ENCODE peak calls at places on chromosomes 11 and 22, in seven cellular contexts. U is stimulated activated CD4-positive, alpha-beta T cell treated with anti-CD3 and anti-CD28 coated beads, Interleukin-1b, Interleukin-23, amount 100 ng/mL, for 1 hour; G is HT-29; W is HFFc6; E is dermis blood vessel endothelial cell; F is testis; S is B cell. C is an unnamed sample.

GRCh38 chr22:17264321-17265052 is 45.3 kb upstream of the ADA2 start:
- DNase-seq in F (peak; percentile 26), W (no peak), E (no peak), S (no peak), U (no peak), G (no peak), C (no peak)

GRCh38 chr11:28228196-28228595 is 120.0 kb downstream of the METTL15 start:
- DNase-seq in E (peak; percentile 25), S (no peak), U (no peak), W (peak; percentile 0), G (no peak), F (no peak), C (no peak)

GRCh38 chr11:15662285-15662684 is 547.6 kb downstream of the INSC start:
- DNase-seq in U (no peak), E (no peak), W (no peak), G (no peak), F (no peak), S (no peak), C (no peak)

GRCh38 chr11:12079726-12080556 is 30.4 kb upstream of the MICAL2 start:
- DNase-seq in F (peak; percentile 51), U (no peak), W (peak; percentile 98), G (no peak), S (no peak), E (peak; percentile 93), C (no peak)

GRCh38 chr11:79594839-79595238 is 154.0 kb upstream of the TENM4 start:
- DNase-seq in W (no peak), F (no peak), S (no peak), U (no peak), E (no peak), G (no peak), C (no peak)

GRCh38 chr22:50296658-50297490 is 10.6 kb downstream of the PLXNB2 start:
- DNase-seq in F (no peak), W (no peak), E (no peak), U (no peak), G (peak; percentile 15), S (no peak), C (no peak)

GRCh38 chr11:28383471-28383870 is 275.3 kb downstream of the METTL15 start:
- DNase-seq in E (no peak), S (no peak), G (no peak), U (no peak), F (no peak), W (peak; percentile 65), C (no peak)

GRCh38 chr22:42307806-42308563 is 37.5 kb upstream of the TCF20 start:
- DNase-seq in G (no peak), F (no peak), W (no peak), E (no peak), S (no peak), U (no peak), C (no peak)

GRCh38 chr22:27642104-27642800 is 159.3 kb downstream of the MN1 start:
- DNase-seq in G (no peak), S (no peak), W (no peak), F (peak; percentile 43), U (no peak), E (no peak), C (no peak)

GRCh38 chr22:45007247-45007945 is 2.4 kb downstream of the PHF21B start:
- DNase-seq in S (no peak), F (peak; percentile 80), W (no peak), G (no peak), E (peak; percentile 38), U (no peak), C (no peak)

GRCh38 chr11:128548655-128549255 is 38.6 kb downstream of the ETS1 start:
- DNase-seq in S (peak; percentile 44), F (peak; percentile 74), W (no peak), E (peak; percentile 97), U (no peak), G (no peak), C (peak; percentile 9)

GRCh38 chr11:118929496-118930151 is 3.9 kb upstream of the BCL9L start:
- DNase-seq in F (peak; percentile 89), S (peak; percentile 77), E (peak; percentile 74), W (peak; percentile 60), G (peak; percentile 92), U (no peak), C (peak; percentile 81)

GRCh38 chr22:25120761-25121212 is 78.9 kb upstream of the CRYBB3 start:
- DNase-seq in G (peak; percentile 63), W (no peak), S (no peak), F (no peak), U (no peak), E (peak; percentile 94), C (no peak)

GRCh38 chr11:95925011-95925410 is 1.1 kb upstream of the MTMR2 start:
- DNase-seq in F (no peak), E (peak; percentile 51), G (peak; percentile 84), W (no peak), S (no peak), U (no peak), C (no peak)

GRCh38 chr11:64758330-64759079 is 1.3 kb downstream of the PYGM start:
- DNase-seq in W (no peak), S (no peak), F (no peak), E (no peak), G (no peak), U (no peak), C (no peak)

C was measured in stimulated activated naive CD4-positive, alpha-beta T cell treated with Interleukin-2 at 50 U/mL for 16 hours.